ENCODE peak calls at places on chromosomes 5 and 9, in nine cellular contexts. One of them, this sample, is unnamed.

GRCh38 chr5:140318778-140319177 is 15.9 kb upstream of the PFDN1 start:
- DNase-seq in stimulated activated naive CD8-positive, alpha-beta T cell treated with anti-CD3 and anti-CD28 coated beads, Interleukin-15, Interleukin-2, amounts not matched to agents 100 U/mL and 50 U/mL, for 24 hours: no peak
- DNase-seq in endothelial cell: no peak
- DNase-seq in foreskin keratinocyte: no peak
- DNase-seq in HFFc6: no peak
- DNase-seq in COLO829: no peak
- DNase-seq in Right ventricle myocardium superior: no peak
- DNase-seq in activated CD8-positive, alpha-beta memory T cell treated with anti-CD3 and anti-CD28 coated beads for 4 hours: no peak
- DNase-seq in Caco-2: no peak
- DNase-seq in this sample: no peak

GRCh38 chr9:31071606-31072286 is 1312.7 kb upstream of the ACO1 start:
- DNase-seq in stimulated activated naive CD8-positive, alpha-beta T cell treated with anti-CD3 and anti-CD28 coated beads, Interleukin-15, Interleukin-2, amounts not matched to agents 100 U/mL and 50 U/mL, for 24 hours: no peak
- DNase-seq in endothelial cell: no peak
- DNase-seq in foreskin keratinocyte: no peak
- DNase-seq in HFFc6: no peak
- DNase-seq in COLO829: no peak
- DNase-seq in Right ventricle myocardium superior: no peak
- DNase-seq in activated CD8-positive, alpha-beta memory T cell treated with anti-CD3 and anti-CD28 coated beads for 4 hours: no peak
- DNase-seq in Caco-2: no peak
- DNase-seq in this sample: no peak

GRCh38 chr9:81268048-81268447 is 421.3 kb downstream of the TLE1 start:
- DNase-seq in stimulated activated naive CD8-positive, alpha-beta T cell treated with anti-CD3 and anti-CD28 coated beads, Interleukin-15, Interleukin-2, amounts not matched to agents 100 U/mL and 50 U/mL, for 24 hours: no peak
- DNase-seq in endothelial cell: no peak
- DNase-seq in foreskin keratinocyte: no peak
- DNase-seq in HFFc6: no peak
- DNase-seq in COLO829: no peak
- DNase-seq in Right ventricle myocardium superior: no peak
- DNase-seq in activated CD8-positive, alpha-beta memory T cell treated with anti-CD3 and anti-CD28 coated beads for 4 hours: no peak
- DNase-seq in Caco-2: no peak
- DNase-seq in this sample: no peak

GRCh38 chr9:136784249-136784996 is 6.7 kb upstream of the TMEM141 start:
- DNase-seq in stimulated activated naive CD8-positive, alpha-beta T cell treated with anti-CD3 and anti-CD28 coated beads, Interleukin-15, Interleukin-2, amounts not matched to agents 100 U/mL and 50 U/mL, for 24 hours: no peak
- DNase-seq in endothelial cell: no peak
- DNase-seq in foreskin keratinocyte: no peak
- DNase-seq in HFFc6: peak; percentile 23
- DNase-seq in COLO829: no peak
- DNase-seq in Right ventricle myocardium superior: no peak
- DNase-seq in activated CD8-positive, alpha-beta memory T cell treated with anti-CD3 and anti-CD28 coated beads for 4 hours: no peak
- DNase-seq in Caco-2: peak; percentile 62
- DNase-seq in this sample: peak; percentile 59

GRCh38 chr5:110873773-110874437 is 135.1 kb downstream of the SLC25A46 start:
- DNase-seq in stimulated activated naive CD8-positive, alpha-beta T cell treated with anti-CD3 and anti-CD28 coated beads, Interleukin-15, Interleukin-2, amounts not matched to agents 100 U/mL and 50 U/mL, for 24 hours: no peak
- DNase-seq in endothelial cell: no peak
- DNase-seq in foreskin keratinocyte: no peak
- DNase-seq in HFFc6: no peak
- DNase-seq in COLO829: no peak
- DNase-seq in Right ventricle myocardium superior: no peak
- DNase-seq in activated CD8-positive, alpha-beta memory T cell treated with anti-CD3 and anti-CD28 coated beads for 4 hours: no peak
- DNase-seq in Caco-2: no peak
- DNase-seq in this sample: no peak

GRCh38 chr5:15683332-15683731 is 183.4 kb downstream of the FBXL7 start:
- DNase-seq in stimulated activated naive CD8-positive, alpha-beta T cell treated with anti-CD3 and anti-CD28 coated beads, Interleukin-15, Interleukin-2, amounts not matched to agents 100 U/mL and 50 U/mL, for 24 hours: no peak
- DNase-seq in endothelial cell: peak; percentile 55
- DNase-seq in foreskin keratinocyte: no peak
- DNase-seq in HFFc6: no peak
- DNase-seq in COLO829: no peak
- DNase-seq in Right ventricle myocardium superior: peak; percentile 49
- DNase-seq in activated CD8-positive, alpha-beta memory T cell treated with anti-CD3 and anti-CD28 coated beads for 4 hours: no peak
- DNase-seq in Caco-2: peak; percentile 16
- DNase-seq in this sample: no peak

GRCh38 chr5:96431376-96432244 is 1.4 kb downstream of the PCSK1 start:
- DNase-seq in stimulated activated naive CD8-positive, alpha-beta T cell treated with anti-CD3 and anti-CD28 coated beads, Interleukin-15, Interleukin-2, amounts not matched to agents 100 U/mL and 50 U/mL, for 24 hours: peak; percentile 44
- DNase-seq in endothelial cell: no peak
- DNase-seq in foreskin keratinocyte: no peak
- DNase-seq in HFFc6: no peak
- DNase-seq in COLO829: peak; percentile 13
- DNase-seq in Right ventricle myocardium superior: no peak
- DNase-seq in activated CD8-positive, alpha-beta memory T cell treated with anti-CD3 and anti-CD28 coated beads for 4 hours: no peak
- DNase-seq in Caco-2: no peak
- DNase-seq in this sample: no peak

GRCh38 chr5:143509758-143510221 is 106.3 kb upstream of the NR3C1 start:
- DNase-seq in stimulated activated naive CD8-positive, alpha-beta T cell treated with anti-CD3 and anti-CD28 coated beads, Interleukin-15, Interleukin-2, amounts not matched to agents 100 U/mL and 50 U/mL, for 24 hours: no peak
- DNase-seq in endothelial cell: no peak
- DNase-seq in foreskin keratinocyte: no peak
- DNase-seq in HFFc6: no peak
- DNase-seq in COLO829: no peak
- DNase-seq in Right ventricle myocardium superior: no peak
- DNase-seq in activated CD8-positive, alpha-beta memory T cell treated with anti-CD3 and anti-CD28 coated beads for 4 hours: no peak
- DNase-seq in Caco-2: no peak
- DNase-seq in this sample: no peak

GRCh38 chr5:14136228-14136627 is 6.9 kb upstream of the TRIO start:
- DNase-seq in stimulated activated naive CD8-positive, alpha-beta T cell treated with anti-CD3 and anti-CD28 coated beads, Interleukin-15, Interleukin-2, amounts not matched to agents 100 U/mL and 50 U/mL, for 24 hours: no peak
- DNase-seq in endothelial cell: no peak
- DNase-seq in foreskin keratinocyte: no peak
- DNase-seq in HFFc6: peak; percentile 36
- DNase-seq in COLO829: peak; percentile 48
- DNase-seq in Right ventricle myocardium superior: no peak
- DNase-seq in activated CD8-positive, alpha-beta memory T cell treated with anti-CD3 and anti-CD28 coated beads for 4 hours: no peak
- DNase-seq in Caco-2: no peak
- DNase-seq in this sample: no peak

GRCh38 chr9:106953166-106953565 is 90.2 kb downstream of the ZNF462 start:
- DNase-seq in stimulated activated naive CD8-positive, alpha-beta T cell treated with anti-CD3 and anti-CD28 coated beads, Interleukin-15, Interleukin-2, amounts not matched to agents 100 U/mL and 50 U/mL, for 24 hours: no peak
- DNase-seq in endothelial cell: no peak
- DNase-seq in foreskin keratinocyte: no peak
- DNase-seq in HFFc6: peak; percentile 62
- DNase-seq in COLO829: no peak
- DNase-seq in Right ventricle myocardium superior: no peak
- DNase-seq in activated CD8-positive, alpha-beta memory T cell treated with anti-CD3 and anti-CD28 coated beads for 4 hours: no peak
- DNase-seq in Caco-2: peak; percentile 32
- DNase-seq in this sample: no peak

GRCh38 chr9:6413365-6414263 is 615 bp downstream of the UHRF2 start:
- DNase-seq in stimulated activated naive CD8-positive, alpha-beta T cell treated with anti-CD3 and anti-CD28 coated beads, Interleukin-15, Interleukin-2, amounts not matched to agents 100 U/mL and 50 U/mL, for 24 hours: peak; percentile 49
- DNase-seq in endothelial cell: peak; percentile 43
- DNase-seq in foreskin keratinocyte: no peak
- DNase-seq in HFFc6: no peak
- DNase-seq in COLO829: no peak
- DNase-seq in Right ventricle myocardium superior: peak; percentile 55
- DNase-seq in activated CD8-positive, alpha-beta memory T cell treated with anti-CD3 and anti-CD28 coated beads for 4 hours: no peak
- DNase-seq in Caco-2: peak; percentile 53
- DNase-seq in this sample: peak; percentile 19

GRCh38 chr9:6428940-6429889 is 16.2 kb downstream of the UHRF2 start:
- DNase-seq in stimulated activated naive CD8-positive, alpha-beta T cell treated with anti-CD3 and anti-CD28 coated beads, Interleukin-15, Interleukin-2, amounts not matched to agents 100 U/mL and 50 U/mL, for 24 hours: peak; percentile 13
- DNase-seq in endothelial cell: no peak
- DNase-seq in foreskin keratinocyte: no peak
- DNase-seq in HFFc6: no peak
- DNase-seq in COLO829: no peak
- DNase-seq in Right ventricle myocardium superior: no peak
- DNase-seq in activated CD8-positive, alpha-beta memory T cell treated with anti-CD3 and anti-CD28 coated beads for 4 hours: no peak
- DNase-seq in Caco-2: no peak
- DNase-seq in this sample: no peak

GRCh38 chr9:89595646-89596045 is 9.2 kb upstream of the GADD45G start:
- DNase-seq in stimulated activated naive CD8-positive, alpha-beta T cell treated with anti-CD3 and anti-CD28 coated beads, Interleukin-15, Interleukin-2, amounts not matched to agents 100 U/mL and 50 U/mL, for 24 hours: no peak
- DNase-seq in endothelial cell: no peak
- DNase-seq in foreskin keratinocyte: no peak
- DNase-seq in HFFc6: no peak
- DNase-seq in COLO829: no peak
- DNase-seq in Right ventricle myocardium superior: no peak
- DNase-seq in activated CD8-positive, alpha-beta memory T cell treated with anti-CD3 and anti-CD28 coated beads for 4 hours: no peak
- DNase-seq in Caco-2: no peak
- DNase-seq in this sample: no peak

GRCh38 chr5:171808951-171809350 is 23.3 kb downstream of the SMIM23 start:
- DNase-seq in stimulated activated naive CD8-positive, alpha-beta T cell treated with anti-CD3 and anti-CD28 coated beads, Interleukin-15, Interleukin-2, amounts not matched to agents 100 U/mL and 50 U/mL, for 24 hours: no peak
- DNase-seq in endothelial cell: no peak
- DNase-seq in foreskin keratinocyte: no peak
- DNase-seq in HFFc6: peak; percentile 72
- DNase-seq in COLO829: no peak
- DNase-seq in Right ventricle myocardium superior: no peak
- DNase-seq in activated CD8-positive, alpha-beta memory T cell treated with anti-CD3 and anti-CD28 coated beads for 4 hours: no peak
- DNase-seq in Caco-2: no peak
- DNase-seq in this sample: no peak

GRCh38 chr9:89425024-89425805 is 72.7 kb downstream of the SEMA4D start:
- DNase-seq in stimulated activated naive CD8-positive, alpha-beta T cell treated with anti-CD3 and anti-CD28 coated beads, Interleukin-15, Interleukin-2, amounts not matched to agents 100 U/mL and 50 U/mL, for 24 hours: no peak
- DNase-seq in endothelial cell: no peak
- DNase-seq in foreskin keratinocyte: no peak
- DNase-seq in HFFc6: no peak
- DNase-seq in COLO829: no peak
- DNase-seq in Right ventricle myocardium superior: no peak
- DNase-seq in activated CD8-positive, alpha-beta memory T cell treated with anti-CD3 and anti-CD28 coated beads for 4 hours: no peak
- DNase-seq in Caco-2: no peak
- DNase-seq in this sample: no peak

GRCh38 chr9:101650096-101650495 is 55.3 kb upstream of the PPP3R2 start:
- DNase-seq in stimulated activated naive CD8-positive, alpha-beta T cell treated with anti-CD3 and anti-CD28 coated beads, Interleukin-15, Interleukin-2, amounts not matched to agents 100 U/mL and 50 U/mL, for 24 hours: no peak
- DNase-seq in endothelial cell: no peak
- DNase-seq in foreskin keratinocyte: no peak
- DNase-seq in HFFc6: no peak
- DNase-seq in COLO829: no peak
- DNase-seq in Right ventricle myocardium superior: no peak
- DNase-seq in activated CD8-positive, alpha-beta memory T cell treated with anti-CD3 and anti-CD28 coated beads for 4 hours: no peak
- DNase-seq in Caco-2: no peak
- DNase-seq in this sample: no peak

GRCh38 chr9:117677578-117677977 is 26.6 kb upstream of the TLR4 start:
- DNase-seq in stimulated activated naive CD8-positive, alpha-beta T cell treated with anti-CD3 and anti-CD28 coated beads, Interleukin-15, Interleukin-2, amounts not matched to agents 100 U/mL and 50 U/mL, for 24 hours: no peak
- DNase-seq in endothelial cell: no peak
- DNase-seq in foreskin keratinocyte: no peak
- DNase-seq in HFFc6: no peak
- DNase-seq in COLO829: no peak
- DNase-seq in Right ventricle myocardium superior: no peak
- DNase-seq in activated CD8-positive, alpha-beta memory T cell treated with anti-CD3 and anti-CD28 coated beads for 4 hours: no peak
- DNase-seq in Caco-2: no peak
- DNase-seq in this sample: no peak

GRCh38 chr5:69167488-69167845 is 517 bp downstream of the CCNB1 start:
- DNase-seq in stimulated activated naive CD8-positive, alpha-beta T cell treated with anti-CD3 and anti-CD28 coated beads, Interleukin-15, Interleukin-2, amounts not matched to agents 100 U/mL and 50 U/mL, for 24 hours: no peak
- DNase-seq in endothelial cell: peak; percentile 11
- DNase-seq in foreskin keratinocyte: peak; percentile 7
- DNase-seq in HFFc6: no peak
- DNase-seq in COLO829: no peak
- DNase-seq in Right ventricle myocardium superior: no peak
- DNase-seq in activated CD8-positive, alpha-beta memory T cell treated with anti-CD3 and anti-CD28 coated beads for 4 hours: no peak
- DNase-seq in Caco-2: peak; percentile 10
- DNase-seq in this sample: no peak

GRCh38 chr5:1268666-1269065 is 26.2 kb downstream of the TERT start:
- DNase-seq in stimulated activated naive CD8-positive, alpha-beta T cell treated with anti-CD3 and anti-CD28 coated beads, Interleukin-15, Interleukin-2, amounts not matched to agents 100 U/mL and 50 U/mL, for 24 hours: peak; percentile 27
- DNase-seq in endothelial cell: no peak
- DNase-seq in foreskin keratinocyte: no peak
- DNase-seq in HFFc6: no peak
- DNase-seq in COLO829: no peak
- DNase-seq in Right ventricle myocardium superior: no peak
- DNase-seq in activated CD8-positive, alpha-beta memory T cell treated with anti-CD3 and anti-CD28 coated beads for 4 hours: peak; percentile 14
- DNase-seq in Caco-2: no peak
- DNase-seq in this sample: no peak

GRCh38 chr5:44862808-44863207 is 54.1 kb downstream of the MRPS30 start:
- DNase-seq in stimulated activated naive CD8-positive, alpha-beta T cell treated with anti-CD3 and anti-CD28 coated beads, Interleukin-15, Interleukin-2, amounts not matched to agents 100 U/mL and 50 U/mL, for 24 hours: no peak
- DNase-seq in endothelial cell: no peak
- DNase-seq in foreskin keratinocyte: no peak
- DNase-seq in HFFc6: no peak
- DNase-seq in COLO829: peak; percentile 25
- DNase-seq in Right ventricle myocardium superior: no peak
- DNase-seq in activated CD8-positive, alpha-beta memory T cell treated with anti-CD3 and anti-CD28 coated beads for 4 hours: no peak
- DNase-seq in Caco-2: no peak
- DNase-seq in this sample: no peak

GRCh38 chr9:60545346-60546315 is 368.6 kb upstream of the SPATA31A5 start:
- DNase-seq in stimulated activated naive CD8-positive, alpha-beta T cell treated with anti-CD3 and anti-CD28 coated beads, Interleukin-15, Interleukin-2, amounts not matched to agents 100 U/mL and 50 U/mL, for 24 hours: no peak
- DNase-seq in endothelial cell: no peak
- DNase-seq in foreskin keratinocyte: no peak
- DNase-seq in HFFc6: no peak
- DNase-seq in COLO829: no peak
- DNase-seq in Right ventricle myocardium superior: no peak
- DNase-seq in activated CD8-positive, alpha-beta memory T cell treated with anti-CD3 and anti-CD28 coated beads for 4 hours: no peak
- DNase-seq in Caco-2: no peak
- DNase-seq in this sample: no peak

GRCh38 chr5:171366645-171367044 is 21.0 kb upstream of the NPM1 start:
- DNase-seq in stimulated activated naive CD8-positive, alpha-beta T cell treated with anti-CD3 and anti-CD28 coated beads, Interleukin-15, Interleukin-2, amounts not matched to agents 100 U/mL and 50 U/mL, for 24 hours: no peak
- DNase-seq in endothelial cell: no peak
- DNase-seq in foreskin keratinocyte: no peak
- DNase-seq in HFFc6: no peak
- DNase-seq in COLO829: no peak
- DNase-seq in Right ventricle myocardium superior: no peak
- DNase-seq in activated CD8-positive, alpha-beta memory T cell treated with anti-CD3 and anti-CD28 coated beads for 4 hours: no peak
- DNase-seq in Caco-2: no peak
- DNase-seq in this sample: no peak

GRCh38 chr9:130073373-130073772 is 19.7 kb downstream of the GPR107 start:
- DNase-seq in stimulated activated naive CD8-positive, alpha-beta T cell treated with anti-CD3 and anti-CD28 coated beads, Interleukin-15, Interleukin-2, amounts not matched to agents 100 U/mL and 50 U/mL, for 24 hours: no peak
- DNase-seq in endothelial cell: peak; percentile 48
- DNase-seq in foreskin keratinocyte: no peak
- DNase-seq in HFFc6: no peak
- DNase-seq in COLO829: no peak
- DNase-seq in Right ventricle myocardium superior: no peak
- DNase-seq in activated CD8-positive, alpha-beta memory T cell treated with anti-CD3 and anti-CD28 coated beads for 4 hours: no peak
- DNase-seq in Caco-2: peak; percentile 31
- DNase-seq in this sample: no peak

GRCh38 chr5:66066826-66067225 is 77.3 kb upstream of the SREK1 start:
- DNase-seq in stimulated activated naive CD8-positive, alpha-beta T cell treated with anti-CD3 and anti-CD28 coated beads, Interleukin-15, Interleukin-2, amounts not matched to agents 100 U/mL and 50 U/mL, for 24 hours: no peak
- DNase-seq in endothelial cell: no peak
- DNase-seq in foreskin keratinocyte: no peak
- DNase-seq in HFFc6: no peak
- DNase-seq in COLO829: peak; percentile 35
- DNase-seq in Right ventricle myocardium superior: no peak
- DNase-seq in activated CD8-positive, alpha-beta memory T cell treated with anti-CD3 and anti-CD28 coated beads for 4 hours: no peak
- DNase-seq in Caco-2: no peak
- DNase-seq in this sample: no peak

GRCh38 chr5:134577022-134577795 is 51.7 kb downstream of the JADE2 start:
- DNase-seq in stimulated activated naive CD8-positive, alpha-beta T cell treated with anti-CD3 and anti-CD28 coated beads, Interleukin-15, Interleukin-2, amounts not matched to agents 100 U/mL and 50 U/mL, for 24 hours: no peak
- DNase-seq in endothelial cell: no peak
- DNase-seq in foreskin keratinocyte: peak; percentile 14
- DNase-seq in HFFc6: peak; percentile 82
- DNase-seq in COLO829: peak; percentile 68
- DNase-seq in Right ventricle myocardium superior: no peak
- DNase-seq in activated CD8-positive, alpha-beta memory T cell treated with anti-CD3 and anti-CD28 coated beads for 4 hours: no peak
- DNase-seq in Caco-2: no peak
- DNase-seq in this sample: no peak

GRCh38 chr9:68775003-68775730 is 70.1 kb downstream of the PIP5K1B start:
- DNase-seq in stimulated activated naive CD8-positive, alpha-beta T cell treated with anti-CD3 and anti-CD28 coated beads, Interleukin-15, Interleukin-2, amounts not matched to agents 100 U/mL and 50 U/mL, for 24 hours: no peak
- DNase-seq in endothelial cell: no peak
- DNase-seq in foreskin keratinocyte: no peak
- DNase-seq in HFFc6: peak; percentile 47
- DNase-seq in COLO829: no peak
- DNase-seq in Right ventricle myocardium superior: no peak
- DNase-seq in activated CD8-positive, alpha-beta memory T cell treated with anti-CD3 and anti-CD28 coated beads for 4 hours: no peak
- DNase-seq in Caco-2: no peak
- DNase-seq in this sample: no peak

GRCh38 chr5:67875637-67876036 is 339.9 kb upstream of the PIK3R1 start:
- DNase-seq in stimulated activated naive CD8-positive, alpha-beta T cell treated with anti-CD3 and anti-CD28 coated beads, Interleukin-15, Interleukin-2, amounts not matched to agents 100 U/mL and 50 U/mL, for 24 hours: no peak
- DNase-seq in endothelial cell: no peak
- DNase-seq in foreskin keratinocyte: no peak
- DNase-seq in HFFc6: no peak
- DNase-seq in COLO829: no peak
- DNase-seq in Right ventricle myocardium superior: no peak
- DNase-seq in activated CD8-positive, alpha-beta memory T cell treated with anti-CD3 and anti-CD28 coated beads for 4 hours: no peak
- DNase-seq in Caco-2: no peak
- DNase-seq in this sample: no peak

GRCh38 chr5:143401846-143402463 is 1.5 kb downstream of the NR3C1 start:
- DNase-seq in stimulated activated naive CD8-positive, alpha-beta T cell treated with anti-CD3 and anti-CD28 coated beads, Interleukin-15, Interleukin-2, amounts not matched to agents 100 U/mL and 50 U/mL, for 24 hours: no peak
- DNase-seq in endothelial cell: no peak
- DNase-seq in foreskin keratinocyte: no peak
- DNase-seq in HFFc6: no peak
- DNase-seq in COLO829: no peak
- DNase-seq in Right ventricle myocardium superior: no peak
- DNase-seq in activated CD8-positive, alpha-beta memory T cell treated with anti-CD3 and anti-CD28 coated beads for 4 hours: no peak
- DNase-seq in Caco-2: no peak
- DNase-seq in this sample: no peak

GRCh38 chr5:73042993-73043392 is 77.4 kb upstream of the TMEM171 start:
- DNase-seq in stimulated activated naive CD8-positive, alpha-beta T cell treated with anti-CD3 and anti-CD28 coated beads, Interleukin-15, Interleukin-2, amounts not matched to agents 100 U/mL and 50 U/mL, for 24 hours: no peak
- DNase-seq in endothelial cell: no peak
- DNase-seq in foreskin keratinocyte: no peak
- DNase-seq in HFFc6: no peak
- DNase-seq in COLO829: no peak
- DNase-seq in Right ventricle myocardium superior: no peak
- DNase-seq in activated CD8-positive, alpha-beta memory T cell treated with anti-CD3 and anti-CD28 coated beads for 4 hours: no peak
- DNase-seq in Caco-2: no peak
- DNase-seq in this sample: no peak

GRCh38 chr5:74934949-74935751 is 69.0 kb upstream of the FAM169A start:
- DNase-seq in stimulated activated naive CD8-positive, alpha-beta T cell treated with anti-CD3 and anti-CD28 coated beads, Interleukin-15, Interleukin-2, amounts not matched to agents 100 U/mL and 50 U/mL, for 24 hours: peak; percentile 31
- DNase-seq in endothelial cell: peak; percentile 8
- DNase-seq in foreskin keratinocyte: no peak
- DNase-seq in HFFc6: peak; percentile 80
- DNase-seq in COLO829: no peak
- DNase-seq in Right ventricle myocardium superior: no peak
- DNase-seq in activated CD8-positive, alpha-beta memory T cell treated with anti-CD3 and anti-CD28 coated beads for 4 hours: no peak
- DNase-seq in Caco-2: no peak
- DNase-seq in this sample: peak; percentile 18

GRCh38 chr9:22053178-22053577 is 44.1 kb upstream of the CDKN2B start:
- DNase-seq in stimulated activated naive CD8-positive, alpha-beta T cell treated with anti-CD3 and anti-CD28 coated beads, Interleukin-15, Interleukin-2, amounts not matched to agents 100 U/mL and 50 U/mL, for 24 hours: no peak
- DNase-seq in endothelial cell: no peak
- DNase-seq in foreskin keratinocyte: no peak
- DNase-seq in HFFc6: no peak
- DNase-seq in COLO829: no peak
- DNase-seq in Right ventricle myocardium superior: no peak
- DNase-seq in activated CD8-positive, alpha-beta memory T cell treated with anti-CD3 and anti-CD28 coated beads for 4 hours: no peak
- DNase-seq in Caco-2: no peak
- DNase-seq in this sample: no peak

This sample was measured in cerebellum.